ENCODE peak calls at places on chromosomes 7 and 10, in six cellular contexts. L is esophagus squamous epithelium, G is transverse colon, K is H1, F is prostate gland, D is HCT116. E is an unnamed sample.

GRCh38 chr10:17801507-17801906 is 7.6 kb upstream of the MRC1 start:
- DNase-seq in L (no peak), G (no peak), K (no peak), F (no peak), D (no peak), E (no peak)

GRCh38 chr10:29254123-29255046 is 34.5 kb upstream of the LYZL1 start:
- DNase-seq in L (no peak), G (no peak), K (no peak), F (no peak), D (no peak), E (peak)

GRCh38 chr7:120991133-120991532 is 2.6 kb downstream of the CPED1 start:
- DNase-seq in L (no peak), G (no peak), K (no peak), F (no peak), D (no peak), E (no peak)

GRCh38 chr10:61752111-61753011 is 89.6 kb downstream of the CABCOCO1 start:
- DNase-seq in L (no peak), G (no peak), K (no peak), F (no peak), D (peak), E (peak)

GRCh38 chr10:43295436-43295835 is 28.6 kb upstream of the RASGEF1A start:
- DNase-seq in L (no peak), G (no peak), K (no peak), F (no peak), D (no peak), E (no peak)

GRCh38 chr7:44348851-44349781 is 23.7 kb upstream of the CAMK2B start:
- DNase-seq in L (no peak), G (no peak), K (no peak), F (no peak), D (no peak), E (no peak)

GRCh38 chr10:90817173-90817889 is 40.5 kb downstream of the HTR7 start:
- DNase-seq in L (no peak), G (no peak), K (no peak), F (no peak), D (no peak), E (peak)

GRCh38 chr10:11197266-11197712 is 179.6 kb downstream of the CELF2 start:
- DNase-seq in L (no peak), G (peak), K (no peak), F (peak), D (no peak), E (no peak)

GRCh38 chr10:21501731-21502370 is 23.6 kb downstream of the SKIDA1 start:
- DNase-seq in L (no peak), G (no peak), K (no peak), F (no peak), D (no peak), E (no peak)

GRCh38 chr10:111475720-111476119 is 398.9 kb downstream of the ADRA2A start:
- DNase-seq in L (no peak), G (no peak), K (no peak), F (no peak), D (no peak), E (no peak)

GRCh38 chr7:45712057-45712689 is 138.0 kb downstream of the ADCY1 start:
- DNase-seq in L (no peak), G (no peak), K (no peak), F (no peak), D (no peak), E (peak)

GRCh38 chr10:113071446-113071845 is 121.4 kb downstream of the TCF7L2 start:
- DNase-seq in L (no peak), G (peak), K (no peak), F (peak), D (no peak), E (no peak)

DNA sequence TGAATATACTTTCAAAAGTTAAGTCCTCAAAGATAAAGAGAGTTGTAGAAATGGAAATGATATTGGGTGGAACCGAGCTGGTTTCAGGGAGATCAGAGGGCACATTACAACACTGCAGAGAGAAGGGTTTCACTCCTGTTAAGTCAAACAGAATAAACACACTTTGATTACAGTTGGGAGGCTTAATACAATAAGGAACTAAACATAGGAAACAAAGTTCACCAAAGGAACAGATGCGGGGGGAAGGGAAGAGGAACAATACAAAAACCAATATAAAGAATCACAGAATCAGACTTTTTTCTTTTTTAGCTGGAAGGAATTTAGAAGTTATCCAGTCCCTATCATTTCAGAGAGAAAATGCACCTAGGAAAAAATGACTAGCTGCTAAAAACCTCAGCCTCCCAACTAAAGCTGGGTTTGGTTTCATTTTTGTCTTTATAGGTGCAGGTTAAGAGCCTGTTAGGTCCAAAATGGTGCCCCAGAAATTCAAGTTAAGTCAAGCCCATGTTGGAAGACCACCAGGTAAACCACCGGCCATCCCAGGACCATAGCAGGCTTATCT is 81.9 kb downstream of the DNMBP start:
- DNase-seq in L (no peak), G (no peak), K (no peak), F (no peak), D (no peak), E (peak)
- TF ChIP-seq POLR2A in L (no peak), G (peak), K (no peak), F (no peak), D (no peak), E (no peak)

GRCh38 chr7:69941077-69941476 is 342.8 kb downstream of the AUTS2 start:
- DNase-seq in L (no peak), G (no peak), K (no peak), F (no peak), D (no peak), E (no peak)

GRCh38 chr7:69935107-69935506 is 336.8 kb downstream of the AUTS2 start:
- DNase-seq in L (no peak), G (no peak), K (no peak), F (no peak), D (no peak), E (peak)

GRCh38 chr7:69939317-69939716 is 341.0 kb downstream of the AUTS2 start:
- DNase-seq in L (no peak), G (no peak), K (no peak), F (no peak), D (no peak), E (no peak)

GRCh38 chr7:69934475-69934903 is 336.2 kb downstream of the AUTS2 start:
- DNase-seq in L (no peak), G (no peak), K (no peak), F (peak), D (no peak), E (no peak)

DNA sequence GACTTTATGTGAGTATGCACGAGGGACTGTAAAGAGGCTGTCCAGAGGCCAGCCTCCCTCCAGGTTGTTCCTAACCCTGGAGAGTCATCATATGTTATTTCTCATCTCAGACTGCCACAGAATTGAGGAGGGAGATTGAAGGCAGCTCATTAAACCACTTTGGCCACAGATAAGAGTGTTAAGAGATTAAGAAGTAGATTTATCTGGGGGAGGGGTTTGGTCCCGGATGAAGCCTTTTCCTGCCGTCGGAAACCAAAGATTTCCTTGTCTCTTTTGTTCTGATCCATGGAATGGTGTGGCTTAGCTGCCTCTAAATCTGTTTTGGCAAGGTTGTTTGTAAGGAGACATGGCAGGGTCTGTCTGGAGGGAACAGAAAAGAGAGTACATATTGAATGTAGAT is 338.8 kb downstream of the AUTS2 start:
- DNase-seq in L (no peak), G (no peak), K (no peak), F (no peak), D (no peak), E (no peak)
- H3K4me3 ChIP-seq in L (no peak), G (no peak), K (no peak), F (no peak), D (no peak), E (no peak)

GRCh38 chr7:77910124-77910523 is 111.6 kb downstream of the PHTF2 start:
- DNase-seq in L (no peak), G (no peak), K (no peak), F (peak), D (no peak), E (no peak)
- TF ChIP-seq CTCF in L (no peak), G (no peak), K (peak), F (no peak), D (no peak), E (no peak)

GRCh38 chr7:34315032-34315431 is 343.0 kb upstream of the NPSR1 start:
- DNase-seq in L (no peak), G (no peak), K (no peak), F (no peak), D (no peak), E (no peak)
- TF ChIP-seq POLR2A in L (no peak), G (no peak), K (no peak), F (no peak), D (no peak), E (no peak)

GRCh38 chr10:117532451-117533107 is 10.0 kb upstream of the EMX2 start:
- DNase-seq in L (no peak), G (no peak), K (no peak), F (no peak), D (no peak), E (no peak)
- H3K4me3 ChIP-seq in L (no peak), G (no peak), K (no peak), F (no peak), D (no peak), E (no peak)

GRCh38 chr7:50399635-50400034 is 50.5 kb downstream of the FIGNL1 start:
- DNase-seq in L (no peak), G (no peak), K (no peak), F (no peak), D (no peak), E (no peak)

GRCh38 chr7:50406935-50407334 is 43.2 kb downstream of the FIGNL1 start:
- DNase-seq in L (no peak), G (no peak), K (no peak), F (no peak), D (no peak), E (no peak)

GRCh38 chr7:50405246-50405645 is 44.9 kb downstream of the FIGNL1 start:
- DNase-seq in L (no peak), G (no peak), K (no peak), F (no peak), D (no peak), E (no peak)

GRCh38 chr7:50400114-50400513 is 50.0 kb downstream of the FIGNL1 start:
- DNase-seq in L (no peak), G (no peak), K (no peak), F (no peak), D (no peak), E (no peak)

GRCh38 chr7:50404392-50404791 is 45.8 kb downstream of the FIGNL1 start:
- DNase-seq in L (no peak), G (no peak), K (no peak), F (no peak), D (no peak), E (no peak)
- TF ChIP-seq CTCF in L (no peak), G (no peak), K (peak), F (no peak), D (no peak), E (no peak)

DNA sequence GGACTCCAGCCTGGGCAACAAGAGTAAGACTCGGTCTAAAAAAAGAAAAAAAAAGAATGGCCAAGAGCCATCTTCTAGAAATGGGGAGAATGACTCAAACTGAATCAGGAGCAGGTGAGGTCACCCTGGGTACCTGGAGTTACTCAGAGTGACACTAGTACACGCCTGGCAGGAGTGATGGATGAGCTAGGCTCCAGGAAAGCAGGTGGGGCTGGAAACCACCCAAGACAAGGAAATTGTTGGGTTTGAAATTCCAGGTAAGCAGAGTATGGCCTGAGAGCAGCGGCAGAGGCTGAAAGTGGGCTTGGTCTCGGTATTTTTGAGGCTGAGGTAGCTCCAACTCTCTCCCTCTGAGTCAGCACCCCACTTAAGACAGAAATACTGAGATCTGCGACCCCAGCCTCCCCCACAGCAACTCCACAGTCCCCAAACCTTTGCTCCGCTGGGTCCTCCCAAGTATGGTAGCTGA is 18.5 kb downstream of the DDIT4 start:
- DNase-seq in L (no peak), G (peak), K (no peak), F (peak), D (peak), E (no peak)
- TF ChIP-seq POLR2A in L (no peak), G (no peak), K (no peak), F (peak), D (no peak), E (no peak)

GRCh38 chr10:118698421-118698820 is 56.3 kb downstream of the CACUL1 start:
- DNase-seq in L (no peak), G (peak), K (no peak), F (no peak), D (peak), E (peak)
- H3K4me3 ChIP-seq in L (no peak), G (no peak), K (no peak), F (no peak), D (no peak), E (no peak)